ENCODE peak calls at places on chromosomes 13 and 19, in four cellular contexts. One of them, this sample, is unnamed.
A peak's percentile ranks its signal among the peaks of the same experiment; 100 is the strongest.

GRCh38 chr13:93270769-93271753 is 44.5 kb downstream of the GPC6 start:
- DNase-seq in K562: no peak
- DNase-seq in SK-N-SH: peak; percentile 74
- DNase-seq in H1: no peak
- DNase-seq in this sample: no peak

GRCh38 chr13:82933986-82934385 is 948.3 kb downstream of the SLITRK1 start:
- DNase-seq in SK-N-SH: no peak
- DNase-seq in K562: no peak
- DNase-seq in H1: no peak
- DNase-seq in this sample: no peak

GRCh38 chr19:18122860-18123795 is 25.6 kb downstream of the MAST3 start:
- DNase-seq in SK-N-SH: no peak
- DNase-seq in H1: no peak
- DNase-seq in K562: no peak
- DNase-seq in this sample: no peak

GRCh38 chr19:48837081-48837524 is 812 bp upstream of the HSD17B14 start:
- DNase-seq in H1: peak; percentile 74
- DNase-seq in K562: no peak
- DNase-seq in SK-N-SH: peak; percentile 95
- DNase-seq in this sample: peak; percentile 67

GRCh38 chr13:98657506-98658085 is 80.7 kb upstream of the STK24 start:
- DNase-seq in K562: no peak
- DNase-seq in SK-N-SH: peak; percentile 48
- DNase-seq in H1: no peak
- DNase-seq in this sample: no peak

GRCh38 chr19:29606420-29606747 is 301 bp downstream of the POP4 start:
- DNase-seq in K562: no peak
- DNase-seq in H1: no peak
- DNase-seq in SK-N-SH: no peak
- DNase-seq in this sample: no peak

GRCh38 chr19:28495046-28495445 is 717.9 kb downstream of the UQCRFS1 start:
- DNase-seq in SK-N-SH: no peak
- DNase-seq in K562: peak; percentile 29
- DNase-seq in H1: no peak
- DNase-seq in this sample: no peak

GRCh38 chr13:98783856-98784478 is 31.5 kb upstream of the SLC15A1 start:
- DNase-seq in K562: no peak
- DNase-seq in H1: no peak
- DNase-seq in SK-N-SH: no peak
- DNase-seq in this sample: no peak

GRCh38 chr19:19142347-19142746 is 4.1 kb upstream of the TMEM161A start:
- DNase-seq in SK-N-SH: no peak
- DNase-seq in H1: no peak
- DNase-seq in K562: no peak
- DNase-seq in this sample: no peak

GRCh38 chr19:7916137-7916907 is 1.7 kb downstream of the TGFBR3L start:
- DNase-seq in K562: no peak
- DNase-seq in H1: no peak
- DNase-seq in SK-N-SH: peak; percentile 68
- DNase-seq in this sample: no peak

GRCh38 chr19:14555918-14556661 is 15.8 kb downstream of the NDUFB7 start:
- DNase-seq in H1: no peak
- DNase-seq in K562: no peak
- DNase-seq in SK-N-SH: no peak
- DNase-seq in this sample: no peak

GRCh38 chr19:18223860-18224524 is 2.2 kb downstream of the PDE4C start:
- DNase-seq in K562: peak; percentile 96
- DNase-seq in H1: no peak
- DNase-seq in SK-N-SH: peak; percentile 89
- DNase-seq in this sample: no peak

GRCh38 chr19:13160557-13160956 is 10.3 kb downstream of the IER2 start:
- DNase-seq in K562: no peak
- DNase-seq in SK-N-SH: no peak
- DNase-seq in H1: no peak
- DNase-seq in this sample: no peak

GRCh38 chr19:23440207-23440606 is 44.9 kb upstream of the ZNF91 start:
- DNase-seq in K562: peak; percentile 12
- DNase-seq in SK-N-SH: peak; percentile 30
- DNase-seq in H1: no peak
- DNase-seq in this sample: no peak

GRCh38 chr19:4007836-4008539 is 452 bp downstream of the PIAS4 start:
- DNase-seq in K562: peak; percentile 42
- DNase-seq in H1: no peak
- DNase-seq in SK-N-SH: peak; percentile 63
- DNase-seq in this sample: no peak

GRCh38 chr13:35285677-35286076 is 190.8 kb downstream of the MAB21L1 start:
- DNase-seq in H1: no peak
- DNase-seq in SK-N-SH: no peak
- DNase-seq in K562: no peak
- DNase-seq in this sample: no peak

GRCh38 chr19:23116802-23117571 is at the start of gene ZNF730:
- DNase-seq in H1: peak; percentile 66
- DNase-seq in SK-N-SH: peak; percentile 85
- DNase-seq in K562: peak; percentile 51
- DNase-seq in this sample: peak; percentile 13

GRCh38 chr13:105518086-105518485 is 1017.4 kb downstream of the EFNB2 start:
- DNase-seq in H1: no peak
- DNase-seq in SK-N-SH: no peak
- DNase-seq in K562: no peak
- DNase-seq in this sample: no peak

GRCh38 chr19:43780706-43781525 is at the start of gene KCNN4:
- DNase-seq in SK-N-SH: no peak
- DNase-seq in H1: no peak
- DNase-seq in K562: peak; percentile 65
- DNase-seq in this sample: no peak

GRCh38 chr13:106033634-106034033 is 501.8 kb downstream of the EFNB2 start:
- DNase-seq in K562: no peak
- DNase-seq in H1: no peak
- DNase-seq in SK-N-SH: no peak
- DNase-seq in this sample: no peak

GRCh38 chr13:22196777-22197176 is 525.9 kb downstream of the FGF9 start:
- DNase-seq in K562: no peak
- DNase-seq in SK-N-SH: no peak
- DNase-seq in H1: no peak
- DNase-seq in this sample: no peak

GRCh38 chr13:23715092-23715761 is 145.0 kb downstream of the TNFRSF19 start:
- DNase-seq in K562: no peak
- DNase-seq in SK-N-SH: no peak
- DNase-seq in H1: no peak
- DNase-seq in this sample: no peak

GRCh38 chr19:6233051-6233826 is 46.5 kb downstream of the MLLT1 start:
- DNase-seq in SK-N-SH: no peak
- DNase-seq in K562: no peak
- DNase-seq in H1: no peak
- DNase-seq in this sample: no peak

GRCh38 chr19:7792286-7792685 is 29.2 kb downstream of the CLEC4M start:
- DNase-seq in K562: no peak
- DNase-seq in H1: no peak
- DNase-seq in SK-N-SH: no peak
- DNase-seq in this sample: no peak

GRCh38 chr13:112752711-112753541 is 63.1 kb downstream of the ATP11A start:
- DNase-seq in SK-N-SH: no peak
- DNase-seq in K562: no peak
- DNase-seq in H1: no peak
- DNase-seq in this sample: no peak

GRCh38 chr13:80473695-80474094 is 132.8 kb upstream of the SPRY2 start:
- DNase-seq in SK-N-SH: no peak
- DNase-seq in H1: no peak
- DNase-seq in K562: no peak
- DNase-seq in this sample: no peak

GRCh38 chr19:677601-678380 is 1.6 kb downstream of the FSTL3 start:
- DNase-seq in SK-N-SH: no peak
- DNase-seq in K562: no peak
- DNase-seq in H1: no peak
- DNase-seq in this sample: no peak

GRCh38 chr13:39353988-39354387 is 249.0 kb downstream of the LHFPL6 start:
- DNase-seq in H1: no peak
- DNase-seq in K562: no peak
- DNase-seq in SK-N-SH: no peak
- DNase-seq in this sample: no peak

GRCh38 chr13:108915095-108915633 is 285.8 kb downstream of the MYO16 start:
- DNase-seq in K562: peak; percentile 8
- DNase-seq in SK-N-SH: peak; percentile 41
- DNase-seq in H1: no peak
- DNase-seq in this sample: no peak

DNA sequence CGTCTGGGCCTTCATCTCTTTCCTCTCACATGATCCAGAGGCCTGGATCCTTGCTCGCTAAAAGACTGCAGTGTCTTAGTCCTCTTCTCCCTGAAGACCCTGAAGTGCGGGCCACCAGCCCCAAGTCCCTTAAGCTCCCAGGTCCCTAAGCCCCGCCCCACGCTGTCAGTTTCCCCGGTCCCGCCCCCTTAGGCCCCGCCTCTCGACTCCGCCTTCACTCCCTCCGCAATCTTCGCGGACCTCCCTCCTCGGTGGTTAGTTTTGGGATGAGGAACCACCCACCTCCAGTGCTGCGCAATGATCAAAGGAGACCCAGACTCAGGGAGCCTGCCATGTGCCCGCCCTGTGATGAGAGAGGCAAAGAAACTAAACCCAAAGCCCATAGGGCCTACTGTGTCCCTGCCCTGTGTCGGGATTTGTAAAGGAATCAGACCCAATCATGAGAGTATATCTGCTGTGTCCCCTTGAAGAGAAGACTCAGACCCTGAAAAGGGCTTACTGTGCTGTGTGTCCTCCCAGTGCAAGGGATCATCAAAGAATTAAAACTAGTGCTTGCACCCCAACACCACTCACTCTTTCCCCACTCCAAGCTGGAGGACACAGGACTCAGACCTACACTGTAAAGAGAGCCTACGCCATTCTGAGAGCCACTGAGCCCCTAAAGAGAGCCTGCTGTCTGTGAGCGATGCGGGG is 3.0 kb upstream of the COX6B1 start:
- DNase-seq in H1: peak; percentile 61
- DNase-seq in SK-N-SH: peak; percentile 75
- DNase-seq in K562: peak; percentile 84
- DNase-seq in this sample: no peak
- TF ChIP-seq NRF1 in H1: no peak
- TF ChIP-seq NRF1 in SK-N-SH: no peak
- TF ChIP-seq NRF1 in K562: no peak
- TF ChIP-seq NRF1 in this sample: no peak

DNA sequence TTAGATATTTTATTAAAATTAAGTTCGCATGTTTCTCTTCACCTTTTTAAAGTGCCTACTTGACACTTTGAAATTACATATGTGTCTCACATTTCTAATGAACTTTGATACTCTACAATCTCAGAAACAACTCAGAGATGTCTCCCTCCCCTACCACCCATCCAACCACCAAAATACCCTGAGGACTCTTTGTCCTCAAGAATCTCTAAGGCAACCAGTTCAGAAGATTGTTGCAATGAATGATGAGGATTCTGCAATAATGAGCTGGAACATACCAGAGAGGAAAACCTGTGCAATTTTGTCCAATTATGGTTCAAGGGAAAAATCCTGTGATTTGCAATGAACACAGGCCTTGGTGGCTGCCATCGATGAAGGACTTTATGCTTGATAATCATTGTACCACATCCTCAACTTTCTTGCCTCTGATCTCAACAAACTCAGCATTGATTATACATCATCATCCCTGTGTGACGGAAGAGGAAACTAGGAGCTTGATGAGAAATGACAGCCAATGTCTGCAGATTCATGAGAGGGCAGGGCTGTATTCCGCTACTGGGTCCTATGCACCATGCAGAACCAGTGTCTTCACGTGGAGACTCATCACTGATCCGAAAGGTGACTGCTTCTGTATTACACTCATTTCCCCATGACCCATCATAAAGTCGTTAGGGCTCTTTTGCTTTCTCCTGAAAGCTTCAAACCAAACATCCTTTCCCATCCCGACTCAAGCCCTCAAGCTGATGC is 1.1 kb downstream of the FPR1 start:
- DNase-seq in SK-N-SH: no peak
- DNase-seq in K562: no peak
- DNase-seq in H1: no peak
- DNase-seq in this sample: no peak
- TF ChIP-seq NRF1 in SK-N-SH: no peak
- TF ChIP-seq NRF1 in K562: no peak
- TF ChIP-seq NRF1 in H1: no peak
- TF ChIP-seq NRF1 in this sample: no peak

DNA sequence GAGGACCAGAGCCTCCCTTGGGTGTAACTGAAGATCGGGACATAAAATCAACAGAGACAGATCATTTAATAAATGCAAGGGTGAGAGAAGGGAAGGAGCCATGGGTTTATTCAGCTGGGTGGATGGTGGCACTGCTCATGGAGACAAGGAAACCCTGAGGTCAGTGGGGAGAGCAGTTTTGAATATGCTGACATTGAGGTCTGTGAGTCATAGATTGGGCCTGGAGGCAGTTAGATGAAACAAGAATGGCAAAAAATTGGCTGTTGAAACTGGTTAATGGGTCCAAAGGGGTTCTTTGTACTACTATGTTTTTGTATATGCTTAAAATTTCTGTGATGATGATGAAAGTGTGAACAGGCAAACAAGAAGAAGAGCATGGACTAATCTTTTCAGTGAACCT is 5.1 kb upstream of the GTF3A start:
- DNase-seq in K562: peak; percentile 22
- DNase-seq in H1: no peak
- DNase-seq in SK-N-SH: no peak
- DNase-seq in this sample: no peak
- TF ChIP-seq NRF1 in K562: no peak
- TF ChIP-seq NRF1 in H1: no peak
- TF ChIP-seq NRF1 in SK-N-SH: no peak
- TF ChIP-seq NRF1 in this sample: no peak

DNA sequence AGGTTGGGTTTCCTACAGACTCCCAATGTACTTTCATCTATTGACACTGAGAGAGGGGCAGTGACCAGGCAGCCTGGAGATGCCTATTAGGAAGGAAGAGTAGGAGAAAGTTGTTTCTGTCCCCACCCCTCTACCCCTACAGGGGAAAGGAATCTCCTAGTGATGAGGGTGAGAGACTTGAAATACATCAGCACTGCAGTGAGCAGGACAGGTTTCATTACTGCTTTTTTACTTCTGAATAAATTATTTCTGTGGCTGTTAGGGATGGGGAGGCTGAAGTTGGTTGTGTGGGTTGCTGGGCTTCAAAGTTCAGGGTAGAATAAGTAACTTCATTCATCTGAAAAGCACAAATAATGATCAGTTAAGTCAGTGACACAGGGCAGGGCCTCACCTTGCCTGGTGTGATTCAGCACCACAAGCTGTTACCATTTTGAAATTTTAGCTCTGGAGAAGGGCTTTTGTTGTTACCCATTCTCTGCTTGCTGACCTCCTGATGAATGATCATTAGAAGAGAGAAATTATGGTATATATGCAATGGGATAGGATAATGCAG is 19.3 kb downstream of the CEACAM1 start:
- DNase-seq in SK-N-SH: no peak
- DNase-seq in H1: no peak
- DNase-seq in K562: no peak
- DNase-seq in this sample: no peak
- TF ChIP-seq NRF1 in SK-N-SH: no peak
- TF ChIP-seq NRF1 in H1: no peak
- TF ChIP-seq NRF1 in K562: no peak
- TF ChIP-seq NRF1 in this sample: no peak